ENCODE peak calls at places on chromosomes 7 and 10, in ten cellular contexts. Q is GM04504; N is stimulated activated CD4-positive, alpha-beta T cell treated with anti-CD3 and anti-CD28 coated beads, Interleukin-2, amount 100 ng/mL, for 48 hours; F is activated CD4-positive, alpha-beta T cell treated with anti-CD3 and anti-CD28 coated beads for 4 hours; U is mucosa of gallbladder; Z is MCF 10A; I is GM12892; R is activated T-cell treated with anti-CD3 and anti-CD28 coated beads, Interleukin-2, amount 50 U/mL, for 72 hours; M is naive thymus-derived CD8-positive, alpha-beta T cell; P is lower lobe of right lung. G is an unnamed sample.

GRCh38 chr7:151847681-151848081 is 29.2 kb downstream of the PRKAG2 start:
- DNase-seq in I (no peak), Q (no peak), R (no peak), N (no peak), U (no peak), Z (no peak), F (no peak), P (peak; percentile 32), M (no peak), G (no peak)

GRCh38 chr7:26583094-26583493 is 281.3 kb downstream of the SKAP2 start:
- DNase-seq in Q (no peak), N (no peak), M (no peak), P (no peak), I (no peak), Z (no peak), U (no peak), F (no peak), R (no peak), G (no peak)

GRCh38 chr10:130762481-130762880 is 549.0 kb downstream of the TCERG1L start:
- DNase-seq in P (no peak), R (no peak), U (no peak), M (no peak), Q (no peak), F (no peak), Z (no peak), I (no peak), N (no peak), G (no peak)

GRCh38 chr7:67866054-67866453 is 869.4 kb downstream of the TYW1 start:
- DNase-seq in R (no peak), N (no peak), I (no peak), M (no peak), U (peak; percentile 45), F (no peak), Q (no peak), Z (no peak), P (no peak), G (no peak)

GRCh38 chr7:44286618-44287487 is 38.5 kb downstream of the CAMK2B start:
- DNase-seq in P (peak; percentile 34), Q (no peak), M (no peak), R (no peak), I (no peak), Z (no peak), U (no peak), F (no peak), N (no peak), G (peak; percentile 38)

GRCh38 chr7:87797798-87798403 is 78.3 kb downstream of the SLC25A40 start:
- DNase-seq in Z (peak; percentile 71), I (no peak), N (no peak), F (no peak), P (no peak), Q (peak; percentile 11), M (no peak), U (no peak), R (no peak), G (no peak)

GRCh38 chr7:84204655-84205054 is 10.1 kb upstream of the SEMA3A start:
- DNase-seq in I (no peak), P (no peak), Z (peak; percentile 17), N (no peak), F (no peak), U (no peak), R (no peak), M (no peak), Q (peak; percentile 60), G (no peak)

GRCh38 chr10:103554488-103555320 is 61.2 kb downstream of the NEURL1 start:
- DNase-seq in F (peak; percentile 4), Z (peak; percentile 46), P (peak; percentile 59), M (no peak), N (no peak), R (peak; percentile 38), I (no peak), U (peak; percentile 59), Q (peak; percentile 11), G (peak; percentile 65)

GRCh38 chr10:69895759-69896158 is 94.1 kb downstream of the COL13A1 start:
- DNase-seq in Q (peak; percentile 91), F (no peak), I (no peak), N (no peak), M (no peak), R (no peak), P (no peak), Z (no peak), U (peak; percentile 26), G (no peak)

GRCh38 chr10:91742189-91742588 is 56.0 kb upstream of the TNKS2 start:
- DNase-seq in Z (no peak), N (no peak), U (no peak), F (no peak), R (no peak), P (no peak), I (no peak), Q (no peak), M (no peak), G (no peak)

GRCh38 chr7:134539380-134540004 is 9.4 kb upstream of the AKR1B15 start:
- DNase-seq in U (no peak), Q (no peak), N (no peak), I (no peak), Z (no peak), P (no peak), M (no peak), F (no peak), R (no peak), G (no peak)